ENCODE peak calls at places on chromosomes 6 and 20, in seven cellular contexts. One of them, this sample, is unnamed.

GRCh38 chr6:22613695-22614094 is 44.3 kb downstream of the HDGFL1 start:
- DNase-seq in GM23338: no peak
- DNase-seq in small intestine: no peak
- DNase-seq in colonic mucosa: no peak
- DNase-seq in gastrocnemius medialis: no peak
- DNase-seq in right lobe of liver: no peak
- DNase-seq in lung: no peak
- DNase-seq in this sample: no peak

GRCh38 chr6:18004256-18004985 is 17.0 kb upstream of the KIF13A start:
- DNase-seq in gastrocnemius medialis: no peak
- DNase-seq in right lobe of liver: no peak
- DNase-seq in small intestine: no peak
- DNase-seq in colonic mucosa: no peak
- DNase-seq in GM23338: no peak
- DNase-seq in lung: no peak
- DNase-seq in this sample: no peak

GRCh38 chr20:52269327-52269726 is 77.7 kb upstream of the ZFP64 start:
- DNase-seq in lung: no peak
- DNase-seq in GM23338: no peak
- DNase-seq in small intestine: no peak
- DNase-seq in gastrocnemius medialis: no peak
- DNase-seq in colonic mucosa: no peak
- DNase-seq in right lobe of liver: no peak
- DNase-seq in this sample: no peak

GRCh38 chr6:24205020-24205492 is 79.0 kb downstream of the NRSN1 start:
- DNase-seq in lung: no peak
- DNase-seq in GM23338: peak; percentile 68
- DNase-seq in small intestine: peak; percentile 26
- DNase-seq in colonic mucosa: peak; percentile 21
- DNase-seq in right lobe of liver: no peak
- DNase-seq in gastrocnemius medialis: no peak
- DNase-seq in this sample: no peak

GRCh38 chr6:106804238-106805016 is 170.1 kb downstream of the CD24 start:
- DNase-seq in GM23338: peak; percentile 89
- DNase-seq in small intestine: peak; percentile 47
- DNase-seq in lung: no peak
- DNase-seq in gastrocnemius medialis: no peak
- DNase-seq in right lobe of liver: no peak
- DNase-seq in colonic mucosa: no peak
- DNase-seq in this sample: no peak

GRCh38 chr6:122609881-122610689 is at the start of gene PKIB:
- DNase-seq in small intestine: peak; percentile 87
- DNase-seq in gastrocnemius medialis: peak; percentile 61
- DNase-seq in GM23338: peak; percentile 91
- DNase-seq in right lobe of liver: peak; percentile 84
- DNase-seq in lung: peak; percentile 65
- DNase-seq in colonic mucosa: peak; percentile 79
- DNase-seq in this sample: no peak

GRCh38 chr6:18447552-18447951 is 60.4 kb downstream of the RNF144B start:
- DNase-seq in GM23338: no peak
- DNase-seq in gastrocnemius medialis: no peak
- DNase-seq in colonic mucosa: no peak
- DNase-seq in right lobe of liver: no peak
- DNase-seq in small intestine: no peak
- DNase-seq in lung: no peak
- DNase-seq in this sample: no peak

GRCh38 chr6:110597754-110598153 is 121.3 kb upstream of the SLC22A16 start:
- DNase-seq in GM23338: no peak
- DNase-seq in gastrocnemius medialis: no peak
- DNase-seq in right lobe of liver: no peak
- DNase-seq in colonic mucosa: no peak
- DNase-seq in lung: no peak
- DNase-seq in small intestine: no peak
- DNase-seq in this sample: no peak

GRCh38 chr20:16096756-16097326 is 476.4 kb downstream of the KIF16B start:
- DNase-seq in lung: no peak
- DNase-seq in GM23338: no peak
- DNase-seq in colonic mucosa: no peak
- DNase-seq in right lobe of liver: no peak
- DNase-seq in small intestine: no peak
- DNase-seq in gastrocnemius medialis: no peak
- DNase-seq in this sample: no peak

GRCh38 chr20:15297059-15297875 is 959.9 kb upstream of the FLRT3 start:
- DNase-seq in GM23338: no peak
- DNase-seq in lung: peak; percentile 52
- DNase-seq in small intestine: no peak
- DNase-seq in right lobe of liver: peak; percentile 50
- DNase-seq in gastrocnemius medialis: no peak
- DNase-seq in colonic mucosa: no peak
- DNase-seq in this sample: no peak

GRCh38 chr20:39946946-39947345 is 742.1 kb downstream of the MAFB start:
- DNase-seq in small intestine: no peak
- DNase-seq in colonic mucosa: no peak
- DNase-seq in GM23338: no peak
- DNase-seq in right lobe of liver: no peak
- DNase-seq in gastrocnemius medialis: no peak
- DNase-seq in lung: no peak
- DNase-seq in this sample: no peak

GRCh38 chr6:125220712-125221111 is 67.1 kb downstream of the TPD52L1 start:
- DNase-seq in lung: no peak
- DNase-seq in small intestine: no peak
- DNase-seq in right lobe of liver: no peak
- DNase-seq in GM23338: no peak
- DNase-seq in colonic mucosa: peak; percentile 23
- DNase-seq in gastrocnemius medialis: peak; percentile 78
- DNase-seq in this sample: no peak

DNA sequence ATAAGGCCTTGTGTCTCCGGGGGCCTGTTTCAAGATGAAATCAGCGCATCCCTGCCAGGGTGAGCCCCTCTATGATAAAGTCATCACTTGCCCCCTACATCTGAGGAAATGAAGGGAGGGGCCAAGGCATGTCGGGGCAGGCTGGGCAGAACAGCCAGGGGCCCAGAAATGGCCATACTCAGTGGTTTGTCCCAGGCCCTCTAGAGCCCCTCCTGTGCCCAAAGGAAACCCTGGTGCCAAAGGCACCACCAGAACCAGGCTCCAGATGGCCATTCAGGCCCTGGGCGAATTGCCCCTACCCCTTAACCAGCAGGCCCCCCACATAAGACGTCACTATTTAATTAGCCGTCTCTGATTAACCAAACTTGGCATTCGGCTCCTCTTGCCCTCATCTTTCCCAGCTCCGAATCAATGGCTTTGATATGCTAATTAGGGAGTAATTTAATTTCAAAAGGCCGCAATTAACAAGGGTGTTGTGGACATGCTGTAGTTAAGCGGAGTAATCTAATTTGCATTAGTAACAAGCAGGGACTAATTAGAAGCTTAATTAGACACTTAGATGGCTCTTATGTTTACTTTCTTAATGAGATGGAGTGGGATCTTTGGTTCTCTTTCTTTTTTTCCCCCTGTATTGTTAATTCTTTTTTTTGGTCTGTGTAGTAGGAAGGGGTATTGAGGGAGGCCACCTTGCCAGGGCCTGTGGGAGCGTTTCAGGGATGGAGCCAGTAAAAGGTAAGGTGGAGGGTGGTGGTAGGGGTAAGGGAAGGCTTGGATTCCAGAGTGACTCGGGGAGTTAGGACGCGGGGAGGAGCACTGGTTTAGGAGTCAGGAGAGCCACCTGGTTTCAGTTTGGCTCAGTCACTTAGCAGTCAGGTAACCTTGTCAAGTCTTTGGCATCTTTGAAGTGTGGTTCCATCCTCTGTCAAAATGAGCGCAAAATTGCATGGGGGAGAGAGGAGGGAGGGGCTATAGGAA is 9.4 kb downstream of the FOXP4 start:
- DNase-seq in gastrocnemius medialis: no peak
- DNase-seq in small intestine: no peak
- DNase-seq in GM23338: peak; percentile 76
- DNase-seq in right lobe of liver: no peak
- DNase-seq in colonic mucosa: no peak
- DNase-seq in lung: no peak
- DNase-seq in this sample: no peak
- H3K4me3 ChIP-seq in gastrocnemius medialis: no peak overlapping the region
- H3K4me3 ChIP-seq in small intestine: no peak overlapping the region
- H3K4me3 ChIP-seq in GM23338: peak overlapping the region; percentile 27
- H3K4me3 ChIP-seq in right lobe of liver: no peak overlapping the region
- H3K4me3 ChIP-seq in colonic mucosa: no peak overlapping the region
- H3K4me3 ChIP-seq in lung: no peak overlapping the region
- H3K4me3 ChIP-seq in this sample: no peak overlapping the region

DNA sequence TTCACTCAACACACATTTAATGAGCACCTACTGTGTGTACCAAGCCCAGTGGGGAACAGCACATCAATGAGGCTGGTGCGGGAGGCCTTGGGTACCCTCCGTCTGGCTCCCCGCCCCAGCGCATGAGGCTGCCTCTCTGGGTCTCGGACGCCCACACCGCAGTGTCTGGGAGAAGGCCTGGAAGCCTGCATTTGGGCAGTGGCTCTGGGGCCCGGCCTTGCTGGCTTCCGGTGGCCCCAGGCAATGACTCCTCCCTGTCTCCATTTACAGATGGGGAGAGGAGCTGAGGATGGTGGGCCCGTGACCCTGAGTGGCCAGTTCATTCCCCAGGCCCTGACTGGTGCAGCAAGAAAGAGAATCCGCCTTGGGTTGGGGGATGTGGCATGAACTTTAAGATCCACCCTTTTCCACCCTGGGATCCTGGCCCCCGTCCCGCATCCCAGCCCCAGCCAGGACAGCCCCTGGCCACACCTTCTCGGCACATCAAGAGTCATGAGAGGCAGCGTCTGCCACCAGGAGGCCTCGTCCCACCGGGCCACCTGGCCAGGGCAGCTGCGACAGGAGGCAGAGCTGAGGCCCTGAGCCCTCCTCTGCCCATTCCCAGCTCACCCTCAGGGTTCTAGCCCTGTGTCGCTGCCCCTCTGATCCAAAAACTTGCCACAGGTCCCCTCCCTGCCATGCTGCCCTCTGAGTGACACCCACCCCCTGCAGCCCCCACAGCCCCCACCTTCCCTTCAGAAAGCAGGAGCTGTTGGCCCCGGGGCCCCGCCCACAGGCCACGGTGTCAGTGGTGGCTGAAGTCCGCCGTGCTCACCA is 17.5 kb upstream of the MRGBP start:
- DNase-seq in small intestine: no peak
- DNase-seq in colonic mucosa: no peak
- DNase-seq in gastrocnemius medialis: no peak
- DNase-seq in lung: no peak
- DNase-seq in GM23338: peak; percentile 73
- DNase-seq in right lobe of liver: no peak
- DNase-seq in this sample: no peak
- H3K4me1 ChIP-seq in small intestine: no peaks in the 10 kb centered on the region
- H3K4me1 ChIP-seq in colonic mucosa: no peaks in the 10 kb centered on the region
- H3K4me1 ChIP-seq in gastrocnemius medialis: peaks cover 7% of the 10 kb centered on the region
- H3K4me1 ChIP-seq in lung: peaks cover 3% of the 10 kb centered on the region
- H3K4me1 ChIP-seq in GM23338: no peaks in the 10 kb centered on the region
- H3K4me1 ChIP-seq in right lobe of liver: peaks cover 15% of the 10 kb centered on the region
- H3K4me1 ChIP-seq in this sample: peaks cover 9% of the 10 kb centered on the region

GRCh38 chr20:10217517-10218410 is 866 bp upstream of the SNAP25 start:
- DNase-seq in gastrocnemius medialis: no peak
- DNase-seq in small intestine: no peak
- DNase-seq in right lobe of liver: no peak
- DNase-seq in colonic mucosa: no peak
- DNase-seq in GM23338: peak; percentile 84
- DNase-seq in lung: no peak
- DNase-seq in this sample: no peak

GRCh38 chr20:10221022-10221421 is 2.4 kb downstream of the SNAP25 start:
- DNase-seq in right lobe of liver: no peak
- DNase-seq in lung: no peak
- DNase-seq in gastrocnemius medialis: no peak
- DNase-seq in colonic mucosa: no peak
- DNase-seq in small intestine: no peak
- DNase-seq in GM23338: no peak
- DNase-seq in this sample: no peak

GRCh38 chr20:10218536-10219451 is at the start of gene SNAP25:
- DNase-seq in GM23338: peak; percentile 96
- DNase-seq in right lobe of liver: no peak
- DNase-seq in small intestine: peak; percentile 2
- DNase-seq in lung: no peak
- DNase-seq in colonic mucosa: no peak
- DNase-seq in gastrocnemius medialis: no peak
- DNase-seq in this sample: no peak

GRCh38 chr20:10219993-10220750 is 1.5 kb downstream of the SNAP25 start:
- DNase-seq in lung: no peak
- DNase-seq in small intestine: no peak
- DNase-seq in right lobe of liver: no peak
- DNase-seq in colonic mucosa: no peak
- DNase-seq in gastrocnemius medialis: no peak
- DNase-seq in GM23338: no peak
- DNase-seq in this sample: no peak

GRCh38 chr20:10219452-10219791 is 792 bp downstream of the SNAP25 start:
- DNase-seq in small intestine: peak; percentile 42
- DNase-seq in gastrocnemius medialis: no peak
- DNase-seq in GM23338: peak; percentile 79
- DNase-seq in lung: peak; percentile 61
- DNase-seq in colonic mucosa: peak; percentile 62
- DNase-seq in right lobe of liver: peak; percentile 74
- DNase-seq in this sample: no peak
- H3K4me3 ChIP-seq in small intestine: no peak overlapping the region
- H3K4me3 ChIP-seq in gastrocnemius medialis: no peak overlapping the region
- H3K4me3 ChIP-seq in GM23338: peak overlapping the region; percentile 93
- H3K4me3 ChIP-seq in lung: no peak overlapping the region
- H3K4me3 ChIP-seq in colonic mucosa: no peak overlapping the region
- H3K4me3 ChIP-seq in right lobe of liver: no peak overlapping the region
- H3K4me3 ChIP-seq in this sample: peak overlapping the region; percentile 31

GRCh38 chr20:17558154-17558940 is 11.5 kb upstream of the DSTN start:
- DNase-seq in lung: peak; percentile 73
- DNase-seq in colonic mucosa: peak; percentile 34
- DNase-seq in right lobe of liver: no peak
- DNase-seq in GM23338: peak; percentile 60
- DNase-seq in gastrocnemius medialis: no peak
- DNase-seq in small intestine: no peak
- DNase-seq in this sample: no peak

GRCh38 chr20:17560344-17561074 is 9.4 kb upstream of the DSTN start:
- DNase-seq in gastrocnemius medialis: no peak
- DNase-seq in lung: no peak
- DNase-seq in GM23338: no peak
- DNase-seq in small intestine: no peak
- DNase-seq in right lobe of liver: no peak
- DNase-seq in colonic mucosa: no peak
- DNase-seq in this sample: no peak

GRCh38 chr20:17559338-17559737 is 10.5 kb upstream of the DSTN start:
- DNase-seq in GM23338: no peak
- DNase-seq in gastrocnemius medialis: no peak
- DNase-seq in right lobe of liver: no peak
- DNase-seq in lung: peak; percentile 63
- DNase-seq in colonic mucosa: no peak
- DNase-seq in small intestine: no peak
- DNase-seq in this sample: no peak

GRCh38 chr20:17557675-17558006 is 12.2 kb upstream of the DSTN start:
- DNase-seq in GM23338: no peak
- DNase-seq in colonic mucosa: peak; percentile 44
- DNase-seq in small intestine: peak; percentile 52
- DNase-seq in right lobe of liver: no peak
- DNase-seq in gastrocnemius medialis: no peak
- DNase-seq in lung: peak; percentile 47
- DNase-seq in this sample: no peak

DNA sequence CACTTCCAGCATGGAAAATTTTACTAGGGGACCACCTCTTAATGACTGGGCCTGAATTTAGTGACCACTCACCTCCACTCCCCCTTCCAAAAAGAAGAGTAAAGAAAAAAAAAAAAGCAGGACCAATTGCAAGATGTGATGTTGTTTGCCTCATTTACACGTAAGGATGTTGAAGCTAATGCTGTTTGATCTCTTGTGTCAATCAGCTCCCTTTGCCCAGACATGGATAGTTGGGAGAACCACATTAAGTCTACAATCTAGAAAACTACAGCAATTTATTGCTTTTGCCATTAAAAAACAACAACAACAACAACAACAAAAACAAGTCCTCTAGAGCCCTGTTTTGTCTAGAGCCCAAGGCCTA is 11.0 kb upstream of the DSTN start:
- DNase-seq in GM23338: no peak
- DNase-seq in right lobe of liver: no peak
- DNase-seq in gastrocnemius medialis: no peak
- DNase-seq in lung: no peak
- DNase-seq in small intestine: no peak
- DNase-seq in colonic mucosa: no peak
- DNase-seq in this sample: no peak
- H3K4me1 ChIP-seq in GM23338: peaks cover 26% of the 10 kb centered on the region
- H3K4me1 ChIP-seq in right lobe of liver: peaks cover 4% of the 10 kb centered on the region
- H3K4me1 ChIP-seq in gastrocnemius medialis: no peaks in the 10 kb centered on the region
- H3K4me1 ChIP-seq in lung: peaks cover 11% of the 10 kb centered on the region
- H3K4me1 ChIP-seq in small intestine: no peaks in the 10 kb centered on the region
- H3K4me1 ChIP-seq in colonic mucosa: peaks cover 11% of the 10 kb centered on the region
- H3K4me1 ChIP-seq in this sample: peaks cover 43% of the 10 kb centered on the region